ENCODE peak calls at places on chromosomes 6 and 20, in ten cellular contexts. O is Caco-2; P is HFFc6; R is stimulated activated CD8-positive, alpha-beta memory T cell treated with anti-CD3 and anti-CD28 coated beads, Interleukin-12 subunit alpha, Interleukin-12 subunit beta, amount 100 ng/mL, for 4 hours; W is AG08395; M is GF-D8; U is naive thymus-derived CD8-positive, alpha-beta T cell; Z is Calu3; E is stimulated activated CD4-positive, alpha-beta T cell treated with anti-CD3 and anti-CD28 coated beads, TNF-alpha, amount 100 ng/mL, for 4 hours; C is CD4-positive, alpha-beta memory T cell. H is an unnamed sample.

GRCh38 chr6:33620584-33621395 is at the start of gene ITPR3:
- DNase-seq in O (peak), P (peak), R (peak), W (peak), M (no peak), U (peak), Z (peak), E (peak), C (peak), H (peak)

GRCh38 chr6:21628162-21628561 is 34.6 kb downstream of the SOX4 start:
- DNase-seq in O (no peak), P (no peak), R (no peak), W (no peak), M (no peak), U (no peak), Z (no peak), E (no peak), C (no peak), H (no peak)

GRCh38 chr6:123745877-123746276 is 57.8 kb upstream of the NKAIN2 start:
- DNase-seq in O (no peak), P (no peak), R (no peak), W (peak), M (no peak), U (no peak), Z (no peak), E (no peak), C (no peak), H (no peak)

GRCh38 chr20:57633945-57634491 is 13.8 kb upstream of the ZBP1 start:
- DNase-seq in O (no peak), P (no peak), R (no peak), W (no peak), M (no peak), U (peak), Z (no peak), E (no peak), C (peak), H (peak)

GRCh38 chr6:148203970-148204369 is 138.7 kb upstream of the SASH1 start:
- DNase-seq in O (no peak), P (no peak), R (peak), W (peak), M (peak), U (peak), Z (no peak), E (peak), C (peak), H (no peak)

GRCh38 chr6:70557998-70558397 is 8.7 kb upstream of the SDHAF4 start:
- DNase-seq in O (no peak), P (no peak), R (no peak), W (no peak), M (no peak), U (no peak), Z (no peak), E (no peak), C (no peak), H (no peak)

GRCh38 chr6:21898107-21898796 is 304.7 kb downstream of the SOX4 start:
- DNase-seq in O (no peak), P (peak), R (no peak), W (no peak), M (no peak), U (no peak), Z (no peak), E (no peak), C (no peak), H (no peak)

GRCh38 chr6:36718560-36718959 is 20.9 kb downstream of the RAB44 start:
- DNase-seq in O (peak), P (no peak), R (no peak), W (no peak), M (no peak), U (no peak), Z (no peak), E (no peak), C (no peak), H (no peak)

GRCh38 chr6:130148181-130148580 is 74.6 kb downstream of the SAMD3 start:
- DNase-seq in O (no peak), P (no peak), R (no peak), W (no peak), M (no peak), U (no peak), Z (no peak), E (no peak), C (peak), H (no peak)

GRCh38 chr6:156794963-156795362 is 17.8 kb downstream of the ARID1B start:
- DNase-seq in O (no peak), P (no peak), R (no peak), W (no peak), M (no peak), U (no peak), Z (no peak), E (no peak), C (no peak), H (no peak)

GRCh38 chr6:22296936-22297335 is at the start of gene PRL:
- DNase-seq in O (no peak), P (no peak), R (no peak), W (no peak), M (no peak), U (no peak), Z (no peak), E (no peak), C (no peak), H (no peak)

GRCh38 chr20:1264727-1265126 is 1.4 kb upstream of the SNPH start:
- DNase-seq in O (no peak), P (no peak), R (no peak), W (no peak), M (no peak), U (no peak), Z (no peak), E (no peak), C (no peak), H (no peak)

GRCh38 chr6:90605749-90606344 is 19.0 kb upstream of the MAP3K7 start:
- DNase-seq in O (no peak), P (no peak), R (no peak), W (no peak), M (no peak), U (no peak), Z (no peak), E (no peak), C (no peak), H (no peak)

GRCh38 chr6:13725570-13725969 is 13.9 kb upstream of the RANBP9 start:
- DNase-seq in O (no peak), P (peak), R (no peak), W (no peak), M (no peak), U (no peak), Z (peak), E (peak), C (peak), H (no peak)

GRCh38 chr20:58718121-58718563 is 25.5 kb downstream of the NPEPL1 start:
- DNase-seq in O (peak), P (no peak), R (no peak), W (no peak), M (no peak), U (peak), Z (no peak), E (no peak), C (no peak), H (no peak)

GRCh38 chr6:144741659-144742058 is 456.5 kb downstream of the UTRN start:
- DNase-seq in O (no peak), P (no peak), R (no peak), W (no peak), M (no peak), U (no peak), Z (no peak), E (no peak), C (no peak), H (no peak)

GRCh38 chr6:13754644-13755043 is 43.0 kb upstream of the RANBP9 start:
- DNase-seq in O (no peak), P (no peak), R (no peak), W (no peak), M (no peak), U (no peak), Z (no peak), E (no peak), C (no peak), H (no peak)

GRCh38 chr6:46263709-46264091 is 92.9 kb upstream of the ENPP5 start:
- DNase-seq in O (no peak), P (peak), R (no peak), W (peak), M (no peak), U (no peak), Z (no peak), E (no peak), C (no peak), H (no peak)

GRCh38 chr20:51985013-51985415 is 182.7 kb upstream of the SALL4 start:
- DNase-seq in O (no peak), P (peak), R (no peak), W (peak), M (no peak), U (no peak), Z (peak), E (no peak), C (no peak), H (no peak)

GRCh38 chr6:36985384-36985962 is 523 bp downstream of the MTCH1 start:
- DNase-seq in O (no peak), P (no peak), R (no peak), W (no peak), M (no peak), U (no peak), Z (no peak), E (no peak), C (no peak), H (no peak)

GRCh38 chr6:21752054-21752811 is 158.7 kb downstream of the SOX4 start:
- DNase-seq in O (no peak), P (peak), R (no peak), W (peak), M (no peak), U (no peak), Z (no peak), E (no peak), C (no peak), H (no peak)

GRCh38 chr20:15654208-15654649 is 919.0 kb downstream of the KIF16B start:
- DNase-seq in O (peak), P (peak), R (no peak), W (peak), M (peak), U (no peak), Z (peak), E (no peak), C (no peak), H (no peak)

H was measured in stimulated activated naive CD4-positive, alpha-beta T cell.